ENCODE peak calls at places on chromosome 21, in five cellular contexts. Y, E, N, D and B are unnamed samples.

GRCh38 chr21:28833181-28833580 is 159.5 kb downstream of the LTN1 start:
- DNase-seq in Y (no peak), E (no peak), N (peak), D (no peak), B (no peak)

GRCh38 chr21:29704719-29705118 is 235.1 kb downstream of the GRIK1 start:
- DNase-seq in Y (no peak), E (no peak), N (peak), D (no peak), B (no peak)

GRCh38 chr21:37532868-37533780 is 166.6 kb downstream of the DYRK1A start:
- DNase-seq in Y (no peak), E (no peak), N (peak), D (no peak), B (no peak)

GRCh38 chr21:27796106-27796505 is 829.2 kb upstream of the ADAMTS5 start:
- DNase-seq in Y (no peak), E (no peak), N (peak), D (no peak), B (no peak)

GRCh38 chr21:34603002-34603709 is 11.8 kb downstream of the RCAN1 start:
- DNase-seq in Y (peak), E (peak), N (peak), D (peak), B (peak)

GRCh38 chr21:34722684-34723300 is 54.0 kb downstream of the CLIC6 start:
- DNase-seq in Y (no peak), E (no peak), N (no peak), D (no peak), B (peak)

GRCh38 chr21:29091032-29091431 is 17.6 kb upstream of the CCT8 start:
- DNase-seq in Y (no peak), E (no peak), N (peak), D (no peak), B (no peak)

GRCh38 chr21:34668803-34669148 is at the start of gene CLIC6:
- DNase-seq in Y (peak), E (peak), N (no peak), D (peak), B (no peak)

GRCh38 chr21:36297938-36298572 is 21.9 kb upstream of the MORC3 start:
- DNase-seq in Y (peak), E (peak), N (peak), D (peak), B (peak)

GRCh38 chr21:40967771-40968170 is 120.8 kb upstream of the DSCAM start:
- DNase-seq in Y (no peak), E (no peak), N (no peak), D (no peak), B (no peak)

GRCh38 chr21:46229133-46229922 is 754 bp upstream of the LSS start:
- DNase-seq in Y (no peak), E (no peak), N (no peak), D (no peak), B (no peak)

GRCh38 chr21:29453511-29453910 is 154.8 kb downstream of the BACH1 start:
- DNase-seq in Y (no peak), E (no peak), N (no peak), D (no peak), B (no peak)

GRCh38 chr21:25862596-25862995 is 127.8 kb downstream of the GABPA start:
- DNase-seq in Y (no peak), E (no peak), N (peak), D (no peak), B (peak)

GRCh38 chr21:22363504-22363903 is 1365.3 kb downstream of the NCAM2 start:
- DNase-seq in Y (no peak), E (peak), N (no peak), D (no peak), B (no peak)

GRCh38 chr21:32545948-32546441 is 39.3 kb downstream of the TCP10L start:
- DNase-seq in Y (no peak), E (no peak), N (peak), D (no peak), B (no peak)

GRCh38 chr21:40841524-40842196 is 5.3 kb downstream of the DSCAM start:
- DNase-seq in Y (no peak), E (no peak), N (no peak), D (peak), B (peak)

GRCh38 chr21:26405735-26406361 is 167.2 kb downstream of the CYYR1 start:
- DNase-seq in Y (no peak), E (no peak), N (peak), D (no peak), B (no peak)

GRCh38 chr21:46052703-46053651 is 44.9 kb upstream of the COL6A2 start:
- DNase-seq in Y (no peak), E (peak), N (peak), D (no peak), B (peak)

GRCh38 chr21:16572032-16572431 is 842.2 kb downstream of the USP25 start:
- DNase-seq in Y (no peak), E (no peak), N (peak), D (no peak), B (no peak)

GRCh38 chr21:16358021-16358420 is 628.2 kb downstream of the USP25 start:
- DNase-seq in Y (no peak), E (no peak), N (no peak), D (no peak), B (no peak)

GRCh38 chr21:32256873-32257620 is 21.8 kb downstream of the MIS18A start:
- DNase-seq in Y (peak), E (peak), N (peak), D (peak), B (peak)

GRCh38 chr21:16072692-16073091 is 342.9 kb downstream of the USP25 start:
- DNase-seq in Y (no peak), E (no peak), N (peak), D (no peak), B (no peak)

GRCh38 chr21:27694667-27695066 is 727.8 kb upstream of the ADAMTS5 start:
- DNase-seq in Y (no peak), E (no peak), N (no peak), D (no peak), B (no peak)

GRCh38 chr21:29235714-29236197 is 63.0 kb upstream of the BACH1 start:
- DNase-seq in Y (no peak), E (no peak), N (no peak), D (no peak), B (no peak)

GRCh38 chr21:26842976-26843911 is 2.0 kb downstream of the ADAMTS1 start:
- DNase-seq in Y (peak), E (peak), N (peak), D (peak), B (peak)

GRCh38 chr21:37357691-37358090 is 8.9 kb upstream of the DYRK1A start:
- DNase-seq in Y (no peak), E (no peak), N (no peak), D (no peak), B (no peak)

GRCh38 chr21:26131554-26131953 is 39.0 kb downstream of the APP start:
- DNase-seq in Y (no peak), E (no peak), N (no peak), D (no peak), B (no peak)

GRCh38 chr21:34839070-34839820 is 170.5 kb downstream of the CLIC6 start:
- DNase-seq in Y (no peak), E (no peak), N (no peak), D (no peak), B (no peak)

GRCh38 chr21:17911628-17912027 is 92.5 kb upstream of the C21orf91 start:
- DNase-seq in Y (no peak), E (no peak), N (peak), D (no peak), B (no peak)

GRCh38 chr21:28754862-28755261 is 237.8 kb downstream of the LTN1 start:
- DNase-seq in Y (no peak), E (no peak), N (no peak), D (no peak), B (no peak)

GRCh38 chr21:32424674-32425073 is 12.2 kb downstream of the EVA1C start:
- DNase-seq in Y (no peak), E (no peak), N (no peak), D (no peak), B (no peak)

GRCh38 chr21:37204580-37204979 is 62.6 kb downstream of the VPS26C start:
- DNase-seq in Y (no peak), E (no peak), N (peak), D (no peak), B (no peak)

GRCh38 chr21:17854771-17855170 is 35.6 kb upstream of the C21orf91 start:
- DNase-seq in Y (no peak), E (no peak), N (no peak), D (no peak), B (no peak)

GRCh38 chr21:33299181-33299752 is 25.5 kb upstream of the IFNAR1 start:
- DNase-seq in Y (no peak), E (no peak), N (no peak), D (no peak), B (no peak)

GRCh38 chr21:43330306-43330881 is 96.5 kb downstream of the SIK1 start:
- DNase-seq in Y (no peak), E (no peak), N (no peak), D (no peak), B (no peak)
- TF ChIP-seq CTCF in Y (no peak), E (no peak), N (no peak), D (no peak), B (no peak)

GRCh38 chr21:42056996-42057689 is 14.0 kb upstream of the UMODL1 start:
- DNase-seq in Y (no peak), E (peak), N (peak), D (no peak), B (no peak)
- TF ChIP-seq POLR2A in Y (no peak), E (no peak), N (peak), D (no peak), B (no peak)

GRCh38 chr21:43269461-43269860 is 100.7 kb downstream of the CRYAA start:
- DNase-seq in Y (no peak), E (no peak), N (no peak), D (no peak), B (no peak)
- TF ChIP-seq CTCF in Y (no peak), E (no peak), N (peak), D (no peak), B (no peak)

DNA sequence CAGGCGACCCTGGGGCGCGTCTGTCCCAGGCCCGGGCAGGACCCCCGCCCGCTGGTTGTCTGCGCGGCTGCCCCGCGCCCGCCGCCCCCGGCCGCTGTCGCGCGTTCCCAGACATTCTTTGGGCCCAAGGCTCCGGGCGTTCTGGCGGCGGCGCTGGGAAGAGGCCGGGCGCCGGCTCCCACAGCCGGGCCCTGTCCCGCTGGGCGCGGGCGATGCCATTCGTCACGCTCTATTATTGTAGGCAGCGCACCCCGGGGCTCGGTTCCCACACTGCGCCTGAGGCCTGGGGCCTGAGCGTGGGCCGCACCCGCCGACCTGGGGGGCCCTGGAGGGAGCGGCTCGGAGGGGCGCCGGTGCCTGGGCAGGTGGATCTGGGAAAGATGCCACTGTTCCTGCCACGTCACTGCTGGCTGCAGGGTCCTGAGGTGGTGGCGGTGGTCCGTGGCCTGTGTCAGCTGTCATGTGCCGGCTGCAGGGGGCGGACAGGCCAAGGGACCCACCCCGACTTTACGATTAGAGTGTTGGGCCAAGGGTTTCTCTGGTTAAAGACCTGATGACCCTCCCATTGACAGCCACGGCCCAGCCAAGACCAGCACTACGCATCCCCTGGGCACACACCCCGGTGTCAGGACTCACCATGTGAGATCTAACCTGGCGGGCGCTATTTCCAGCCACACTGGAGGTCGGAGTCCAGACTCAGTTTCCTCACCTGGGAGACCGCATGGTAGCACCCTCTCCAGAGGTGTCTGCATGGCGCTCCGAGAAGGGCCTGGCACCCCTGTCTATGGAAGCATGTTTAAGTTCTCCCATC is 55.1 kb upstream of the ADARB1 start:
- DNase-seq in Y (no peak), E (no peak), N (no peak), D (no peak), B (no peak)
- TF ChIP-seq POLR2A in Y (no peak), E (no peak), N (no peak), D (no peak), B (no peak)

GRCh38 chr21:39673736-39674135 is 61.0 kb downstream of the B3GALT5 start:
- DNase-seq in Y (no peak), E (no peak), N (no peak), D (no peak), B (no peak)

GRCh38 chr21:39673163-39673562 is 60.4 kb downstream of the B3GALT5 start:
- DNase-seq in Y (no peak), E (no peak), N (no peak), D (no peak), B (no peak)

GRCh38 chr21:39676054-39676771 is 63.5 kb downstream of the B3GALT5 start:
- DNase-seq in Y (no peak), E (no peak), N (no peak), D (no peak), B (no peak)

GRCh38 chr21:39674794-39675193 is 62.1 kb downstream of the B3GALT5 start:
- DNase-seq in Y (no peak), E (peak), N (no peak), D (no peak), B (no peak)

GRCh38 chr21:39675595-39675994 is 62.9 kb downstream of the B3GALT5 start:
- DNase-seq in Y (no peak), E (no peak), N (no peak), D (no peak), B (no peak)
- TF ChIP-seq CTCF in Y (no peak), E (no peak), N (no peak), D (no peak), B (no peak)